ENCODE peak calls at places on chromosomes 11 and 22, in ten cellular contexts. P, R, S, Z, I, F, V, L, C and K are unnamed samples.
A peak's percentile ranks its signal among the peaks of the same experiment; 100 is the strongest.

GRCh38 chr11:13868710-13869403 is 93.7 kb upstream of the SPON1 start:
- DNase-seq in I (no peak), C (no peak), L (no peak), V (no peak), S (no peak), R (no peak), P (no peak), F (no peak), Z (no peak), K (no peak)

GRCh38 chr11:41486436-41486835 is 27.0 kb upstream of the LRRC4C start:
- DNase-seq in L (no peak), Z (no peak), R (no peak), F (no peak), V (no peak), S (no peak), C (no peak), P (no peak), I (no peak), K (no peak)

GRCh38 chr22:23781533-23781932 is 5.2 kb upstream of the SMARCB1 start:
- DNase-seq in S (peak; percentile 59), Z (no peak), I (no peak), C (no peak), L (no peak), R (no peak), V (no peak), F (no peak), P (no peak), K (no peak)

GRCh38 chr11:32478277-32478731 is 43.0 kb upstream of the WT1 start:
- DNase-seq in F (no peak), L (no peak), V (no peak), P (no peak), Z (peak; percentile 78), I (no peak), C (no peak), R (no peak), S (peak; percentile 30), K (no peak)

GRCh38 chr11:112884012-112884767 is 77.0 kb upstream of the NCAM1 start:
- DNase-seq in F (no peak), P (no peak), V (no peak), C (no peak), R (no peak), S (no peak), I (no peak), Z (no peak), L (no peak), K (no peak)

GRCh38 chr11:27213232-27213660 is 149.8 kb downstream of the CCDC34 start:
- DNase-seq in I (no peak), S (peak; percentile 85), R (no peak), Z (no peak), P (no peak), V (no peak), L (no peak), C (no peak), F (no peak), K (no peak)

GRCh38 chr11:33040127-33040861 is 922 bp downstream of the TCP11L1 start:
- DNase-seq in I (no peak), S (peak; percentile 32), L (no peak), Z (no peak), F (no peak), R (no peak), C (peak; percentile 22), V (no peak), P (no peak), K (no peak)

GRCh38 chr11:61514050-61514917 is 5.7 kb downstream of the LRRC10B start:
- DNase-seq in C (peak; percentile 43), L (no peak), F (no peak), R (no peak), Z (no peak), V (no peak), I (no peak), P (no peak), S (no peak), K (no peak)

GRCh38 chr11:84833488-84834086 is 793.6 kb downstream of the DLG2 start:
- DNase-seq in L (no peak), S (no peak), F (no peak), V (no peak), Z (no peak), C (no peak), R (no peak), P (no peak), I (no peak), K (no peak)

GRCh38 chr11:8362899-8363298 is 99.2 kb upstream of the LMO1 start:
- DNase-seq in C (no peak), V (peak; percentile 31), S (no peak), Z (no peak), P (no peak), I (no peak), L (no peak), R (no peak), F (no peak), K (no peak)

GRCh38 chr22:32585737-32586136 is 111.1 kb downstream of the FBXO7 start:
- DNase-seq in L (no peak), F (no peak), P (no peak), C (no peak), V (no peak), R (no peak), S (no peak), Z (no peak), I (no peak), K (no peak)

GRCh38 chr22:45604239-45604711 is 67.4 kb upstream of the ATXN10 start:
- DNase-seq in C (no peak), I (no peak), Z (no peak), F (peak; percentile 6), V (no peak), P (no peak), R (no peak), S (no peak), L (no peak), K (no peak)

GRCh38 chr22:45602004-45602733 is 69.5 kb upstream of the ATXN10 start:
- DNase-seq in F (no peak), C (peak; percentile 23), Z (no peak), S (no peak), P (no peak), L (no peak), I (no peak), R (no peak), V (no peak), K (no peak)

GRCh38 chr22:45602824-45603301 is 68.8 kb upstream of the ATXN10 start:
- DNase-seq in L (no peak), C (peak; percentile 83), P (no peak), R (no peak), V (no peak), S (peak; percentile 34), I (no peak), F (peak; percentile 30), Z (no peak), K (no peak)

GRCh38 chr22:45600791-45601730 is 70.6 kb upstream of the ATXN10 start:
- DNase-seq in C (no peak), L (no peak), S (no peak), F (peak; percentile 33), P (no peak), I (no peak), Z (no peak), R (no peak), V (no peak), K (no peak)

GRCh38 chr22:45603631-45604030 is 68.0 kb upstream of the ATXN10 start:
- DNase-seq in V (no peak), F (peak; percentile 7), R (no peak), P (no peak), C (no peak), Z (no peak), I (no peak), L (no peak), S (no peak), K (no peak)
- H3K4me1 ChIP-seq in V (peaks cover 7% of the 10 kb centered on the region), F (no peaks in the 10 kb centered on the region), R (no peaks in the 10 kb centered on the region), P (no peaks in the 10 kb centered on the region), C (no peaks in the 10 kb centered on the region), Z (no peaks in the 10 kb centered on the region), I (no peaks in the 10 kb centered on the region), L (no peaks in the 10 kb centered on the region), S (no peaks in the 10 kb centered on the region), K (no peaks in the 10 kb centered on the region)

DNA sequence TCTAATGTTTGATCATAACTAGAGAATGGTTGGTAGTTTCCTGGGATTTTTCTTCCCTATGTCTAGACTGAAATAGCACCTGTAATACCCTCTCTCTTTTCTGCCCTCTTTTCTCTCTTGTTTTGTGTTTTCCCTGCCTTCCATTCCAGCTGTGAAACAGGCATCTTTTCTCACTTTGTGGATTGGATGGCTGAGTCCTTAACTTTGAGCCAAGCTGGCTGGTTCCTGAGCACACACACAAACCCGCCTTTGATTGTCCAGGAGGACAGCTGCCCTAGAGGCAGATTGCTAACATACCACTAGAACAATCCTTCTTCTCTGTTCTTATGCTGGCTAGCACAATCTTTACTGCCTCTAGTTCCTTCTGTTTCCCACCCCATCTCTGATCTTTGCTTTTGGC is 17.7 kb downstream of the CTNND1 start:
- DNase-seq in F (no peak), P (no peak), V (no peak), I (no peak), R (no peak), C (peak; percentile 84), S (no peak), Z (no peak), L (no peak), K (peak; percentile 79)
- TF ChIP-seq CTCF in F (peak; percentile 15), P (no peak), V (no peak), I (no peak), R (no peak), C (no peak), S (no peak), Z (no peak), L (no peak), K (no peak)

DNA sequence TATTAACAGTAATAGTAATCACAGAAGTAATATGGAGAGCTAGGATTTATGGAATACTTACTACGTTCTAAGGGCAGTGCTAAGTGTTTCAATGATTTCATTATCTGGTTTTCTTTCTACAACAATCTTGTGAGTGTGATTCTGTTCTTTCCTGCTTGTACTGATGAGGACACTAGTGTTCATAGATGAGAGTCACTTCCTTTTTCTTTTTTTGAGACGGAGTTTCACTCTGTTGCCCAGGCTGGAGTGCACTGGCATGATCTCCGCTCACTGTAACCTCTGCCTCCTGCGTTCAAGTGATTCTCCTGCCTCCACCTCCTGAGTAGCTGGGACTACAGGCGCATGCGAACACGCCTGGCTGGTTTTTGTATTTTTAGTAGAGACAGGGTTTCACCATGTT is 81.4 kb downstream of the DBX1 start:
- DNase-seq in R (no peak), S (no peak), F (no peak), V (no peak), Z (no peak), P (no peak), C (no peak), L (no peak), I (no peak), K (no peak)
- H3K36me3 ChIP-seq in R (peaks cover 15% of the 10 kb centered on the region), S (peaks cover 19% of the 10 kb centered on the region), F (no peaks in the 10 kb centered on the region), V (peaks cover 54% of the 10 kb centered on the region), Z (no peaks in the 10 kb centered on the region), P (no peaks in the 10 kb centered on the region), C (peaks cover 26% of the 10 kb centered on the region), L (peaks cover 10% of the 10 kb centered on the region), I (peaks cover 22% of the 10 kb centered on the region), K (peaks cover 62% of the 10 kb centered on the region)

DNA sequence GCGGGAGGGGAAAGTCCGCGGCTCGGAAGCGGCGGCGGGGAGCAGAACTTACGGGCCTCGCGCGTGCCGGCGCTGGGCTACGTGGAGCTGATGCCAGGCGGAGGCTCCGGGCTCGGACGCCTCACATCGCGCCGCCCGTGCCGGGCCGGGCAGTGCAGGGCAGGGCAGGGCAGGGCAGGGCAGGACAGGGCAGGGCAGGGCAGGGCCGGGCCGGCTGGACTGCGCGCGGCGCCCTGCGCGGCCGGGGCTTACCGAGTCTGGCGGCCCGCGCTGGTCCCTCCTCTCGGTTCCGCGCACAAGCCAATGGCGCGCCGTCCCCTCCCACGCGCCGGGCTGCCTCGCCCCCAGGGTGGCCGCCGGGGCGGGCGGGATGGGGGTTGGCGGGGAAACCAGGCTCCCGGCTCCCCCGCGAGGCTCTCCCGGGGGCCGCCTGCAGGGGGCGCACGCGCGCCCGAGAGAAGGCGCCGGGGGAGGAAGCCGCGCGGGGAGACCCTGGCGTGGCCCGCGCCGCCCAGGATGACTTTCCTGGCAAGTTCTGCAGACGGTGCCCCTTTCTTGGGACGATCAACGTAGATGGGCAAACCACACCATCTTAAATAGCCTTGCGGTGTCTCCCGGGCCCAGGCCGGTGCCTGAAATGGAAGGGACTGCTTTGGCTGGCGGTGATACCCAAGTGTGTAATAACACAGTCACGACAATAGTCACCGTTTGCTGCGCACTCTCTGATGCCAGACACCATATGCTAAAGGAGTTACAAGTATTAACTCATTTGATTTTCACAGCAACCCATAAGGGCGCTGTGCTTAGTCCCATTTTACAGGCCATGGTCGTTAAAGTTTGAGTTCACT is at the start of gene TP53I11:
- DNase-seq in Z (peak; percentile 81), P (peak; percentile 71), I (peak; percentile 90), R (peak; percentile 91), V (peak; percentile 96), S (peak; percentile 66), C (no peak), F (peak; percentile 89), L (peak; percentile 94), K (peak; percentile 79)
- H3K4me1 ChIP-seq in Z (no peaks in the 10 kb centered on the region), P (no peaks in the 10 kb centered on the region), I (peaks cover 53% of the 10 kb centered on the region), R (peaks cover 36% of the 10 kb centered on the region), V (peaks cover 37% of the 10 kb centered on the region), S (peaks cover 25% of the 10 kb centered on the region), C (peaks cover 46% of the 10 kb centered on the region), F (peaks cover 41% of the 10 kb centered on the region), L (no peaks in the 10 kb centered on the region), K (no peaks in the 10 kb centered on the region)